ENCODE peak calls at places on chromosome 11, in nine cellular contexts. G is SK-N-SH, D is GM23338, U is colonic mucosa, S is body of pancreas, B is ovary, F is left ventricle myocardium inferior, H is lower lobe of right lung, I is mucosa of descending colon. J is an unnamed sample. For H3K4me1, the result is how much of the 10 kb centered on the place peaks cover.

GRCh38 chr11:8138526-8138925 is 30.3 kb downstream of the RIC3 start:
- DNase-seq in G (no peak), D (no peak), U (no peak), S (no peak), B (no peak), F (no peak), H (no peak), I (no peak), J (no peak)

GRCh38 chr11:34519595-34520235 is 6.1 kb upstream of the ELF5 start:
- DNase-seq in G (no peak), D (no peak), U (no peak), S (no peak), B (no peak), F (no peak), H (no peak), I (no peak), J (no peak)

GRCh38 chr11:47991266-47991830 is 11.0 kb downstream of the PTPRJ start:
- DNase-seq in G (no peak), D (peak), U (peak), S (peak), B (no peak), F (no peak), H (peak), I (no peak), J (no peak)

GRCh38 chr11:66070604-66071325 is 693 bp downstream of the PACS1 start:
- DNase-seq in G (peak), D (peak), U (peak), S (peak), B (peak), F (peak), H (peak), I (peak), J (no peak)

GRCh38 chr11:60842688-60843605 is 1.0 kb downstream of the CCDC86 start:
- DNase-seq in G (no peak), D (no peak), U (peak), S (no peak), B (no peak), F (no peak), H (no peak), I (no peak), J (no peak)

GRCh38 chr11:69908511-69909220 is 89.5 kb upstream of the FGF3 start:
- DNase-seq in G (no peak), D (no peak), U (no peak), S (no peak), B (no peak), F (peak), H (peak), I (peak), J (no peak)

GRCh38 chr11:60251485-60252207 is 8.7 kb upstream of the MS4A4E start:
- DNase-seq in G (peak), D (peak), U (no peak), S (peak), B (no peak), F (no peak), H (no peak), I (no peak), J (no peak)

GRCh38 chr11:117045196-117045595 is 53.0 kb downstream of the SIK3 start:
- DNase-seq in G (no peak), D (peak), U (peak), S (no peak), B (no peak), F (no peak), H (no peak), I (no peak), J (no peak)

GRCh38 chr11:130388607-130389205 is 39.7 kb downstream of the ADAMTS8 start:
- DNase-seq in G (no peak), D (no peak), U (no peak), S (no peak), B (no peak), F (no peak), H (no peak), I (no peak), J (no peak)

GRCh38 chr11:33461726-33462125 is 204.5 kb downstream of the HIPK3 start:
- DNase-seq in G (no peak), D (no peak), U (no peak), S (no peak), B (no peak), F (no peak), H (no peak), I (no peak), J (no peak)

GRCh38 chr11:11192541-11192940 is 160.5 kb downstream of the CSNK2A3 start:
- DNase-seq in G (no peak), D (no peak), U (no peak), S (no peak), B (no peak), F (no peak), H (no peak), I (no peak), J (no peak)

GRCh38 chr11:111282663-111283062 is 15.7 kb upstream of the POU2AF3 start:
- DNase-seq in G (no peak), D (no peak), U (peak), S (no peak), B (no peak), F (no peak), H (no peak), I (no peak), J (no peak)

GRCh38 chr11:368414-369335 is 624 bp upstream of the B4GALNT4 start:
- DNase-seq in G (peak), D (no peak), U (no peak), S (no peak), B (no peak), F (peak), H (peak), I (peak), J (no peak)

GRCh38 chr11:134543144-134544044 is 131.4 kb upstream of the B3GAT1 start:
- DNase-seq in G (no peak), D (no peak), U (no peak), S (no peak), B (no peak), F (no peak), H (no peak), I (no peak), J (no peak)

DNA sequence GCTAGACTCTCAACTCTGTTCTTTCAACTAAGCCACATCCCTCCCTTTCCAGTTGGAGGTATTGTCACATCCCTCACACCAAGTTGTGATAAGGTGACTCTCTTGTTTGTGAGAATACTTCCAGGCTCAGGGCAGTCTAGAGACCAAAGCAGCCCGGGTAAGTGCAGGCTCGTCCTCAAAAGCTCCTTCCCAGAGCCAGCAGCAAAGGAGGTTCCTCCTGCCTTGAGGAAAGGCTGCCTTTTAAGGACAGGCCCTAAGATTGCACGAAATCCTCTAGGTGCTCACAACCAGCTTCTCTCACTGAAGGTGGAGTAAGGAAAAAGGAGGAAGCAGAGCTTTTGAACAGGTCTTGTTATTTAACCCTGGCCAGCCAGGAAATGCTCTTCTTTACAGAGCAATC is 53.4 kb downstream of the SMCO4 start:
- DNase-seq in G (no peak), D (no peak), U (no peak), S (no peak), B (no peak), F (no peak), H (no peak), I (no peak), J (no peak)
- H3K4me1 ChIP-seq in G (under half), D (half or more), U (under half), S (half or more), B (under half), F (under half), H (under half), I (under half), J (under half)

GRCh38 chr11:72639475-72640375 is 34.5 kb downstream of the PDE2A start:
- DNase-seq in G (no peak), D (no peak), U (no peak), S (no peak), B (no peak), F (peak), H (no peak), I (no peak), J (no peak)

GRCh38 chr11:72643547-72643946 is 30.7 kb downstream of the PDE2A start:
- DNase-seq in G (no peak), D (no peak), U (no peak), S (no peak), B (no peak), F (no peak), H (no peak), I (no peak), J (no peak)

GRCh38 chr11:72641522-72641899 is 32.7 kb downstream of the PDE2A start:
- DNase-seq in G (no peak), D (no peak), U (no peak), S (no peak), B (no peak), F (no peak), H (no peak), I (no peak), J (no peak)

GRCh38 chr11:72642815-72643511 is 31.3 kb downstream of the PDE2A start:
- DNase-seq in G (peak), D (peak), U (peak), S (peak), B (peak), F (peak), H (peak), I (peak), J (peak)

DNA sequence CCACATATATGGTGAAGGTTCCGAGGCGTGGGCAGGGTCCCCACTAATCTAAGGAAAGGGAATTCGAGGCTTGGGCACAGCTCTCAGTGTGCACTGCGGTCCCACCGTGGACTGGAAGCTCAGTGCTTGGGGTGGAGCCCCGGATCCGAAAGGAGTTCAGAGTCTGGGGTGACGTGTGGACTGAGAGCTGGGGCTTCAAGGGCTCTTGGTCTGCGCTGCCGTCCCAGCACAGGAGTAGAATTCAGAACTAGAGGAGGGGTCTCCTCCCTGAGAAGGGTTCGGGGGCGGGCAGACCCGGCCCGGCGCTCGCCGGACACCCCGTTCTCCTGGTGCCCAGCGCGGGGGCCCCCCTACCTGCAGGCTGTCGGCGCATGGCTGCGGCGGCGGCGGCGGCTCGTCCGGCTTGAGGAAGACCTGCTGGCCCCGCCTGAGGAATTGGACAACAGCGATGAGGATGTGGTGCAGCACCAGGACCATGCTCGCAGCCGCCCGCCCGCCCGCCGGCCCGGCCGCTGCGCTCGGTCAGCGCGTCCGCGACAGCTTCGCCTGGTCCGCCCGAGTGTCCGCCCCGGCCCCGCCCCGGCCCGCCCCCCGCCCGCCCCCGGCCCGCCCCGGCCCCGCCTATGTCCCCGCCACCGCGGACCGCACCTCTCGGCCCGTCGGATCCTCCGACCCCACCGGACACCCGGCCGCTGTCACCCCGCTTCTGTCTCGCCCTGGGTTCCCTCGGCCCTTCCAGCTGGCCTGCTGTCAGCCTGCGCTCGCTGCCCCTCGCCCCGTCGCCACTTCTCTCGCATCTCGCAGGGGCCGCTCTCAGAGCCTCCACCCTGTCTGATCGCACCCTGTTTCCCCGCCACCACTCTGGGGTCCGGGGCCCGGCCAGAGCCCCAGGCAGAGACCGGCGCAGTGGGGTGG is 32.1 kb downstream of the PDE2A start:
- DNase-seq in G (peak), D (peak), U (peak), S (peak), B (peak), F (peak), H (peak), I (no peak), J (no peak)
- H3K4me3 ChIP-seq in G (peak), D (peak), U (peak), S (peak), B (peak), F (peak), H (peak), I (no peak), J (peak)

GRCh38 chr11:128302425-128303186 is 284.8 kb downstream of the ETS1 start:
- DNase-seq in G (peak), D (no peak), U (no peak), S (no peak), B (no peak), F (no peak), H (no peak), I (no peak), J (peak)
- H3K4me1 ChIP-seq in G (under half), D (under half), U (under half), S (under half), B (under half), F (under half), H (under half), I (under half), J (half or more)

GRCh38 chr11:75240381-75241035 is at the start of gene TPBGL:
- DNase-seq in G (peak), D (peak), U (no peak), S (no peak), B (no peak), F (no peak), H (no peak), I (no peak), J (no peak)
- H3K4me3 ChIP-seq in G (peak), D (peak), U (peak), S (no peak), B (peak), F (peak), H (peak), I (no peak), J (peak)

GRCh38 chr11:88327061-88327460 is 10.5 kb downstream of the CTSC start:
- DNase-seq in G (no peak), D (no peak), U (no peak), S (no peak), B (no peak), F (no peak), H (no peak), I (no peak), J (no peak)

GRCh38 chr11:88327462-88328143 is 9.9 kb downstream of the CTSC start:
- DNase-seq in G (no peak), D (no peak), U (no peak), S (no peak), B (no peak), F (no peak), H (no peak), I (no peak), J (no peak)

GRCh38 chr11:88332851-88333250 is 4.7 kb downstream of the CTSC start:
- DNase-seq in G (no peak), D (no peak), U (no peak), S (no peak), B (no peak), F (no peak), H (no peak), I (no peak), J (no peak)

GRCh38 chr11:88329563-88330250 is 7.8 kb downstream of the CTSC start:
- DNase-seq in G (no peak), D (no peak), U (no peak), S (no peak), B (no peak), F (no peak), H (no peak), I (no peak), J (no peak)

GRCh38 chr11:88330826-88331428 is 6.6 kb downstream of the CTSC start:
- DNase-seq in G (no peak), D (peak), U (no peak), S (no peak), B (no peak), F (no peak), H (no peak), I (no peak), J (no peak)
- H3K4me1 ChIP-seq in G (under half), D (half or more), U (under half), S (under half), B (under half), F (under half), H (under half), I (under half), J (under half)

DNA sequence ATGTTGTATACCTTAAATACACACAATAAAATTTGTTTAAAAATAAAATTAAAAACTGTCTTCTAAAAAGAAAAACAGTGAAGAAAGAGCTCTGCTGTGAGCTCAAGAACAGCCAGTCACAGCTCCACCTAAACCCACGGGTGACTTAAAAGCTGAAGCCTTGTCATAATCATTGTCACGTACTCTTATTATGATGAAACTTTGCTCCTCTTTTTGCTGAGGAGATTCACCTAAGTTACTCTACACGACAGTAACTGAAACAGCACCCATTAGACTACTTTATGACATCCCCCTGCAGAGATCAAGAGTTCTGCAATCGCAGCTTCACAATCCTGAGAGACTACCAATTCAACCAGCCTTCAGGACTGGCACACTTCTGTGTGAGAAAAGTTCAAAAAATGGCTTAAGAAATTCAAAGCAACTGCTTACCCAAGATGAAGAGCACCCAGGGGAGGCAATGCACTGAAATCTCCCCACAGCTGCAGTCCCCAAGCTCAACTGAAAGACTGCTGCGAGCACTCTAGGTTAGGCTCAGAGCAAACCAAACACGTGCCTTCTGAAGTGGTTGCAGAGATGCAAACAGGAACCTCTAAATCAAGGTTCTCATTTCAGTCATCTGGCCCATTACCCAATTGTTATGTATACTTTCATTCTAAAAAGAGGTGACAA is at the start of gene JAML:
- DNase-seq in G (no peak), D (no peak), U (no peak), S (no peak), B (no peak), F (no peak), H (no peak), I (no peak), J (peak)
- H3K4me3 ChIP-seq in G (no peak), D (no peak), U (peak), S (no peak), B (no peak), F (peak), H (peak), I (no peak), J (peak)